ENCODE peak calls at places on chromosomes 16 and 17, in ten cellular contexts. R, I, J, M, K, D, B, W, F and H are unnamed samples.

GRCh38 chr16:55661842-55662479 is 6.2 kb downstream of the SLC6A2 start:
- DNase-seq in R (no peak), I (no peak), J (no peak), M (no peak), K (no peak), D (no peak), B (no peak), W (no peak), F (no peak), H (no peak)

GRCh38 chr17:12985431-12986285 is 32.2 kb downstream of the ELAC2 start:
- DNase-seq in R (no peak), I (no peak), J (no peak), M (peak), K (peak), D (no peak), B (no peak), W (no peak), F (no peak), H (no peak)

GRCh38 chr16:68358951-68359350 is 48.1 kb downstream of the PRMT7 start:
- DNase-seq in R (no peak), I (no peak), J (no peak), M (no peak), K (no peak), D (no peak), B (no peak), W (no peak), F (no peak), H (no peak)

GRCh38 chr16:28990375-28991040 is 5.7 kb downstream of the LAT start:
- DNase-seq in R (no peak), I (no peak), J (no peak), M (no peak), K (no peak), D (no peak), B (no peak), W (no peak), F (no peak), H (no peak)

GRCh38 chr17:39576187-39576586 is 31.5 kb downstream of the NEUROD2 start:
- DNase-seq in R (no peak), I (no peak), J (no peak), M (peak), K (no peak), D (no peak), B (peak), W (peak), F (no peak), H (peak)

GRCh38 chr16:47162670-47163420 is 19.1 kb upstream of the NETO2 start:
- DNase-seq in R (no peak), I (no peak), J (no peak), M (no peak), K (no peak), D (no peak), B (no peak), W (no peak), F (no peak), H (no peak)

GRCh38 chr16:48269011-48269410 is 21.7 kb upstream of the ABCC11 start:
- DNase-seq in R (no peak), I (no peak), J (no peak), M (no peak), K (no peak), D (no peak), B (no peak), W (no peak), F (no peak), H (no peak)

GRCh38 chr17:4854181-4854681 is 21.1 kb downstream of the MINK1 start:
- DNase-seq in R (no peak), I (no peak), J (no peak), M (no peak), K (no peak), D (no peak), B (no peak), W (no peak), F (no peak), H (no peak)

GRCh38 chr17:81667754-81668153 is 1.2 kb downstream of the CCDC137 start:
- DNase-seq in R (no peak), I (no peak), J (no peak), M (no peak), K (no peak), D (no peak), B (peak), W (no peak), F (no peak), H (peak)

GRCh38 chr17:80367510-80367909 is 47.5 kb upstream of the ENDOV start:
- DNase-seq in R (no peak), I (peak), J (peak), M (no peak), K (no peak), D (no peak), B (no peak), W (no peak), F (no peak), H (no peak)

GRCh38 chr17:68029512-68030215 is 5.9 kb upstream of the KPNA2 start:
- DNase-seq in R (no peak), I (no peak), J (no peak), M (no peak), K (no peak), D (no peak), B (no peak), W (no peak), F (no peak), H (no peak)

GRCh38 chr17:16419929-16420271 is 4.5 kb downstream of the TRPV2 start:
- DNase-seq in R (no peak), I (no peak), J (no peak), M (no peak), K (peak), D (no peak), B (no peak), W (no peak), F (no peak), H (peak)

GRCh38 chr17:32558997-32559650 is 72.3 kb downstream of the CDK5R1 start:
- DNase-seq in R (no peak), I (no peak), J (no peak), M (no peak), K (no peak), D (no peak), B (no peak), W (no peak), F (no peak), H (no peak)

GRCh38 chr17:15273141-15273793 is 8.1 kb upstream of the PMP22 start:
- DNase-seq in R (no peak), I (no peak), J (no peak), M (no peak), K (peak), D (no peak), B (no peak), W (peak), F (no peak), H (no peak)

GRCh38 chr17:71482625-71483024 is 638.2 kb upstream of the SOX9 start:
- DNase-seq in R (no peak), I (no peak), J (no peak), M (no peak), K (no peak), D (no peak), B (no peak), W (no peak), F (no peak), H (no peak)

GRCh38 chr17:27479838-27480237 is 23.6 kb downstream of the KSR1 start:
- DNase-seq in R (no peak), I (no peak), J (no peak), M (no peak), K (no peak), D (no peak), B (no peak), W (no peak), F (no peak), H (no peak)

GRCh38 chr17:48215583-48216139 is 108.1 kb downstream of the SNX11 start:
- DNase-seq in R (no peak), I (no peak), J (no peak), M (no peak), K (peak), D (no peak), B (peak), W (peak), F (no peak), H (peak)

GRCh38 chr17:64077409-64077808 is 52.5 kb downstream of the ERN1 start:
- DNase-seq in R (peak), I (no peak), J (no peak), M (no peak), K (no peak), D (no peak), B (peak), W (no peak), F (no peak), H (peak)

GRCh38 chr17:29664743-29665479 is 42.2 kb upstream of the CORO6 start:
- DNase-seq in R (no peak), I (no peak), J (no peak), M (no peak), K (peak), D (no peak), B (no peak), W (peak), F (no peak), H (no peak)

GRCh38 chr17:59155439-59156177 is at the start of gene PRR11:
- DNase-seq in R (peak), I (peak), J (peak), M (peak), K (peak), D (peak), B (peak), W (no peak), F (peak), H (peak)

GRCh38 chr17:2181206-2181983 is 122.2 kb downstream of the SMG6 start:
- DNase-seq in R (peak), I (peak), J (peak), M (peak), K (peak), D (no peak), B (no peak), W (no peak), F (peak), H (no peak)

GRCh38 chr16:1381655-1382406 is 30.1 kb downstream of the GNPTG start:
- DNase-seq in R (no peak), I (no peak), J (no peak), M (no peak), K (no peak), D (no peak), B (no peak), W (no peak), F (no peak), H (no peak)

GRCh38 chr17:45425125-45425983 is 7.3 kb downstream of the ARHGAP27 start:
- DNase-seq in R (peak), I (no peak), J (no peak), M (peak), K (peak), D (no peak), B (peak), W (peak), F (no peak), H (peak)

GRCh38 chr16:24689128-24689527 is 40.3 kb upstream of the TNRC6A start:
- DNase-seq in R (no peak), I (no peak), J (no peak), M (peak), K (peak), D (no peak), B (peak), W (peak), F (no peak), H (peak)

DNA sequence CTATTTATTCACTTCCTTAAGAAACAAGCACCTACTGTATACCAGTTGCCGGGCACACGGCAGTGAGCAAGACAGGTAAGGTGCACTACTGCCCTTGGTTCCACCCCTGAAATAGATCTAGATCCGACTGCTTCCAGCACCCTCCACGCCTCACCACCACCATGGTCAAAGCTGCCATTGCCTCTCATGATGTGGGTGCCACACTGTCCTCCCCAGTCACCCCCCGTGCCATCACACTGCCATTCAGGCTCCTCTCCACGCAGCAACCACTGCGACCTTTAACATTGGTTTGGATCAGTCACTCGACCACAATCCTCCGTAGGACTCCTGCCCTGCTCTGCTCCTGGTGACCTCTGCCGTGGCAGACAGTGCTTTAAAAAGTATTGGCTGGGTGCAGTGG is 226.8 kb downstream of the CPPED1 start:
- DNase-seq in R (no peak), I (no peak), J (no peak), M (no peak), K (no peak), D (no peak), B (no peak), W (no peak), F (no peak), H (no peak)
- H3K4me3 ChIP-seq in R (no peak), I (no peak), J (no peak), M (no peak), K (no peak), D (no peak), B (no peak), W (no peak), F (no peak), H (no peak)

DNA sequence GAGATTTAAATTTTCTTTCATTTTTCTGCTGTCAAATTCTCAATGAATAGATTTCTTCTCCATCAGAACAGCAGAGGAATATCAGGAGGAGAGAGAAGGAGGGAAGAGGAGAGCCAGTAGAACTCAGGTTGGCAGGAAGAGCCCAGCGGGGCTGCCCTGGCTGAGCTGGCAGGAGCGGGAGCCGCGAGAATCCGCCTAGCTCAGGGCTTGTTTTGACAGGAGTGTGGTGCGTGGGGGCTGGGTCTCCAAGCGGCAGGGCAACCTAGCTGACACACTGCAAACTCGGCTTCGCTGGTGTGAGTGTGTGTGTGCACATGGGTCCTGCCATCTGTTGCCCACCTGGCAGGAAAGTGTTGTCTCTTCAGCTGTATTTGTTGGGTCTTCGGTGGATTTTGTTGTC is 27.9 kb upstream of the BCAR1 start:
- DNase-seq in R (no peak), I (no peak), J (no peak), M (no peak), K (peak), D (no peak), B (no peak), W (no peak), F (no peak), H (no peak)
- TF ChIP-seq CTCF in R (no peak), I (no peak), J (no peak), M (no peak), K (no peak), D (no peak), B (no peak), W (no peak), F (no peak), H (no peak)

GRCh38 chr17:44216173-44216572 is 3.3 kb downstream of the UBTF start:
- DNase-seq in R (no peak), I (no peak), J (no peak), M (no peak), K (no peak), D (no peak), B (no peak), W (no peak), F (no peak), H (peak)
- H3K4me3 ChIP-seq in R (no peak), I (no peak), J (no peak), M (no peak), K (no peak), D (no peak), B (no peak), W (no peak), F (no peak), H (peak)

DNA sequence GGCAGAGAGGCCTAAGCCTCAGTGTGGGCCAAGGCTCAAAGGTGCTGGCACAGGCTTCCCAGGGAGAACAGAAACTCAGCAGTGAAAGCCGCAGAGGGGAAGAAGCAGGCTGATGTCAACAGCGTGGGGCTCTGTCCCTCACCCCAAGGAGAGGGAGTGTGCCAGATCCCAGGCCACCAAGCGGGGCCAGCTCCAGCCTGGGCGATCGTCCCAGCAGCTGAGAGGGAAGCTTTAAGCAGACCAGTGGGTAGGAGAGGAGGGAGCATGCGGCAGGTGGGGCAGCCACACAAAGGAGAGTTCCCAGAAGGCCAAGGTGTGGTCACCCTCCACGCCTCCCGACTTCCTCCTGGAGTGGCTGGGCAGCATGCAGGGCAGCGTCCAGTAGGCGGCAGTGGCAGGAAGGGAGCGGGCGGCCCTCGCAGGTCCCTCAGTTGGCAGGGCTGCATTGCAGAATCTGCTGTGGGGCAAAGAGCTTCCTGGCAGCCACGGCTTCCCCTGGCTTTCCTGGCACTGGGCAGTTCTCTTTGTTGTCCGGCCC is 6.0 kb downstream of the SYNGR2 start:
- DNase-seq in R (peak), I (peak), J (peak), M (no peak), K (peak), D (no peak), B (no peak), W (no peak), F (peak), H (no peak)
- TF ChIP-seq CTCF in R (peak), I (peak), J (peak), M (no peak), K (peak), D (peak), B (peak), W (no peak), F (peak), H (no peak)

GRCh38 chr16:81703177-81704155 is 75.6 kb upstream of the PLCG2 start:
- DNase-seq in R (no peak), I (no peak), J (no peak), M (no peak), K (peak), D (no peak), B (no peak), W (peak), F (peak), H (peak)
- H3K4me3 ChIP-seq in R (no peak), I (no peak), J (no peak), M (no peak), K (no peak), D (no peak), B (no peak), W (peak), F (no peak), H (no peak)

GRCh38 chr16:15947983-15948509 is 1.4 kb upstream of the ABCC1 start:
- DNase-seq in R (no peak), I (no peak), J (no peak), M (no peak), K (no peak), D (no peak), B (no peak), W (no peak), F (no peak), H (no peak)

GRCh38 chr16:15950167-15950854 is 895 bp downstream of the ABCC1 start:
- DNase-seq in R (peak), I (peak), J (peak), M (peak), K (peak), D (no peak), B (peak), W (no peak), F (peak), H (peak)

GRCh38 chr16:15948532-15949209 is 745 bp upstream of the ABCC1 start:
- DNase-seq in R (no peak), I (no peak), J (no peak), M (no peak), K (no peak), D (no peak), B (no peak), W (no peak), F (no peak), H (no peak)

GRCh38 chr16:15950869-15951268 is 1.5 kb downstream of the ABCC1 start:
- DNase-seq in R (no peak), I (no peak), J (no peak), M (no peak), K (no peak), D (no peak), B (no peak), W (no peak), F (no peak), H (no peak)

GRCh38 chr16:15949210-15950166 is at the start of gene ABCC1:
- DNase-seq in R (no peak), I (no peak), J (no peak), M (peak), K (no peak), D (no peak), B (no peak), W (peak), F (peak), H (peak)
- TF ChIP-seq CTCF in R (no peak), I (no peak), J (no peak), M (no peak), K (no peak), D (no peak), B (no peak), W (peak), F (no peak), H (no peak)

GRCh38 chr16:57196276-57196675 is 10.1 kb downstream of the RSPRY1 start:
- DNase-seq in R (no peak), I (no peak), J (no peak), M (no peak), K (no peak), D (no peak), B (no peak), W (no peak), F (no peak), H (no peak)
- H3K4me3 ChIP-seq in R (no peak), I (no peak), J (no peak), M (no peak), K (no peak), D (no peak), B (no peak), W (no peak), F (no peak), H (no peak)